ENCODE peak calls at places on chromosomes 2 and 18, in eight cellular contexts. F is LoVo; T is GM12865; R is skeletal muscle cell; S is central memory CD4-positive, alpha-beta T cell; E is amniotic epithelial cell; L is lung; V is cardiac fibroblast. M is an unnamed sample.

GRCh38 chr2:96154506-96155380 is 9.5 kb upstream of the DUSP2 start:
- DNase-seq in T (no peak), L (no peak), S (no peak), R (no peak), F (no peak), E (no peak), V (no peak), M (no peak)

GRCh38 chr2:135819211-135819610 is 17.8 kb downstream of the LCT start:
- DNase-seq in R (no peak), E (peak; percentile 30), F (peak; percentile 15), L (no peak), T (peak; percentile 47), S (no peak), V (peak; percentile 24), M (peak; percentile 50)

GRCh38 chr2:115908731-115909130 is 1466.3 kb downstream of the DPP10 start:
- DNase-seq in T (no peak), F (no peak), R (no peak), E (no peak), V (no peak), L (no peak), S (no peak), M (no peak)

GRCh38 chr2:199988176-199988575 is 32.8 kb downstream of the MAIP1 start:
- DNase-seq in R (peak; percentile 71), F (no peak), V (peak; percentile 57), E (peak; percentile 70), S (no peak), L (no peak), T (peak; percentile 29), M (peak; percentile 61)

GRCh38 chr2:177602611-177603164 is 210.1 kb downstream of the AGPS start:
- DNase-seq in E (no peak), L (no peak), R (no peak), F (no peak), V (no peak), T (no peak), S (no peak), M (no peak)

GRCh38 chr2:101349893-101350662 is 37.2 kb downstream of the CREG2 start:
- DNase-seq in F (no peak), R (peak; percentile 45), L (no peak), V (peak; percentile 51), T (no peak), S (no peak), E (peak; percentile 65), M (peak; percentile 65)

GRCh38 chr2:160252278-160252887 is 52.3 kb upstream of the ITGB6 start:
- DNase-seq in V (peak; percentile 60), R (no peak), F (peak; percentile 53), S (no peak), T (no peak), L (no peak), E (no peak), M (peak; percentile 44)

GRCh38 chr2:200171761-200172482 is 134.6 kb upstream of the SPATS2L start:
- DNase-seq in F (no peak), T (no peak), S (no peak), L (no peak), E (peak; percentile 46), R (peak; percentile 98), V (no peak), M (peak; percentile 75)

GRCh38 chr2:223896751-223897320 is 48.3 kb downstream of the WDFY1 start:
- DNase-seq in T (peak; percentile 93), R (no peak), L (no peak), F (no peak), V (peak; percentile 24), S (no peak), E (peak; percentile 43), M (peak; percentile 12)

GRCh38 chr2:112634153-112634873 is 11.4 kb upstream of the SLC20A1 start:
- DNase-seq in T (peak; percentile 37), R (no peak), L (no peak), S (peak; percentile 15), F (no peak), V (no peak), E (no peak), M (no peak)

GRCh38 chr2:16509042-16509441 is 156.6 kb downstream of the CYRIA start:
- DNase-seq in E (no peak), F (no peak), V (no peak), L (no peak), T (no peak), R (no peak), S (no peak), M (no peak)

GRCh38 chr2:61911510-61911909 is 6.0 kb downstream of the COMMD1 start:
- DNase-seq in V (no peak), E (no peak), R (no peak), L (no peak), S (no peak), T (no peak), F (no peak), M (peak; percentile 4)

GRCh38 chr2:134301099-134301970 is 47.5 kb downstream of the MGAT5 start:
- DNase-seq in R (no peak), E (peak; percentile 77), L (no peak), F (no peak), T (no peak), S (no peak), V (peak; percentile 69), M (peak; percentile 70)

GRCh38 chr2:182300603-182301002 is 126.2 kb downstream of the PDE1A start:
- DNase-seq in E (peak; percentile 74), V (peak; percentile 59), R (no peak), T (no peak), F (no peak), L (no peak), S (no peak), M (no peak)

GRCh38 chr2:121502246-121502645 is 28.4 kb upstream of the RNU4ATAC start:
- DNase-seq in V (peak; percentile 42), R (peak; percentile 92), F (no peak), E (peak; percentile 81), T (no peak), L (no peak), S (no peak), M (peak; percentile 73)

GRCh38 chr18:58911241-58911640 is 46.6 kb downstream of the ZNF532 start:
- DNase-seq in S (no peak), E (peak; percentile 65), T (no peak), V (no peak), L (no peak), F (no peak), R (no peak), M (peak; percentile 31)

GRCh38 chr2:107313316-107313715 is 427.3 kb upstream of the ST6GAL2 start:
- DNase-seq in E (no peak), R (no peak), V (no peak), F (no peak), S (no peak), T (no peak), L (no peak), M (no peak)

GRCh38 chr2:41865263-41865662 is 182.6 kb upstream of the PKDCC start:
- DNase-seq in S (no peak), F (no peak), E (no peak), R (no peak), T (no peak), L (no peak), V (no peak), M (no peak)

GRCh38 chr2:9793918-9794717 is 49.2 kb upstream of the TAF1B start:
- DNase-seq in R (no peak), S (no peak), L (no peak), E (no peak), V (no peak), T (no peak), F (no peak), M (no peak)

GRCh38 chr2:64934530-64934929 is 54.7 kb upstream of the SLC1A4 start:
- DNase-seq in V (no peak), E (no peak), T (peak; percentile 64), S (no peak), F (no peak), L (no peak), R (no peak), M (no peak)

M was measured in IMR-90.